ENCODE peak calls at places on chromosomes 16 and 17, in four cellular contexts. R is A172, O is ELR, J is cardiac muscle cell. C is an unnamed sample.

GRCh38 chr17:17387017-17387416 is 83.8 kb downstream of the NT5M start:
- DNase-seq in R (no peak), O (no peak), J (no peak), C (peak)

GRCh38 chr17:37530420-37530819 is 40.7 kb downstream of the DUSP14 start:
- DNase-seq in R (no peak), O (peak), J (no peak), C (no peak)

GRCh38 chr17:18962494-18962815 is 10.5 kb downstream of the SLC5A10 start:
- DNase-seq in R (no peak), O (no peak), J (no peak), C (no peak)

GRCh38 chr16:19840524-19841110 is 44.0 kb downstream of the GPRC5B start:
- DNase-seq in R (no peak), O (no peak), J (no peak), C (no peak)

GRCh38 chr17:54749157-54749556 is 151.5 kb upstream of the TOM1L1 start:
- DNase-seq in R (no peak), O (no peak), J (no peak), C (peak)

GRCh38 chr17:4417129-4417667 is 16.5 kb upstream of the SPNS3 start:
- DNase-seq in R (no peak), O (no peak), J (no peak), C (no peak)

GRCh38 chr16:28572659-28573510 is 19.2 kb downstream of the SGF29 start:
- DNase-seq in R (no peak), O (no peak), J (peak), C (no peak)

GRCh38 chr17:68587847-68588246 is 13.3 kb downstream of the FAM20A start:
- DNase-seq in R (no peak), O (no peak), J (peak), C (no peak)

GRCh38 chr16:84949776-84950436 is 61.4 kb downstream of the ZDHHC7 start:
- DNase-seq in R (no peak), O (no peak), J (no peak), C (no peak)

GRCh38 chr17:48439875-48440505 is 10.0 kb upstream of the SKAP1 start:
- DNase-seq in R (no peak), O (no peak), J (peak), C (no peak)

GRCh38 chr16:11313493-11314308 is 31.6 kb upstream of the RMI2 start:
- DNase-seq in R (no peak), O (no peak), J (no peak), C (no peak)

GRCh38 chr16:50301626-50302471 is 35.5 kb downstream of the ADCY7 start:
- DNase-seq in R (peak), O (peak), J (peak), C (peak)

GRCh38 chr16:56345406-56346050 is 79.8 kb downstream of the AMFR start:
- DNase-seq in R (no peak), O (no peak), J (no peak), C (no peak)

GRCh38 chr17:6596941-6597340 is 40.6 kb upstream of the PITPNM3 start:
- DNase-seq in R (no peak), O (no peak), J (no peak), C (no peak)

GRCh38 chr16:21302454-21302853 is 24.4 kb upstream of the CRYM start:
- DNase-seq in R (peak), O (peak), J (no peak), C (peak)

GRCh38 chr16:84928679-84929420 is 82.5 kb downstream of the ZDHHC7 start:
- DNase-seq in R (peak), O (peak), J (peak), C (no peak)

GRCh38 chr16:73214825-73215481 is 167.0 kb upstream of the ZFHX3 start:
- DNase-seq in R (peak), O (peak), J (peak), C (no peak)

GRCh38 chr17:57985675-57985974 is 2.4 kb downstream of the VEZF1 start:
- DNase-seq in R (peak), O (peak), J (no peak), C (peak)

GRCh38 chr17:40963838-40964237 is 2.9 kb downstream of the KRT39 start:
- DNase-seq in R (peak), O (peak), J (peak), C (peak)

GRCh38 chr16:60013076-60013475 is 1279.0 kb upstream of the GOT2 start:
- DNase-seq in R (no peak), O (no peak), J (no peak), C (no peak)

GRCh38 chr17:20997711-20998570 is 44.9 kb downstream of the USP22 start:
- DNase-seq in R (no peak), O (peak), J (no peak), C (no peak)

GRCh38 chr17:69609495-69610315 is 195.2 kb downstream of the MAP2K6 start:
- DNase-seq in R (peak), O (peak), J (peak), C (peak)

GRCh38 chr16:73032548-73033270 is 15.2 kb downstream of the ZFHX3 start:
- DNase-seq in R (no peak), O (no peak), J (no peak), C (no peak)

GRCh38 chr17:74694081-74694480 is 18.6 kb downstream of the CD300LF start:
- DNase-seq in R (no peak), O (no peak), J (no peak), C (no peak)